ENCODE peak calls at places on chromosomes 1 and 21, in six cellular contexts. A, U, X, H, T and D are unnamed samples.

GRCh38 chr1:47023268-47024137 is at the start of gene CYP4X1:
- DNase-seq in A (no peak), X (peak; percentile 23), T (no peak), H (peak; percentile 38), U (no peak), D (no peak)

GRCh38 chr1:156706647-156707008 is 1.2 kb upstream of the CRABP2 start:
- DNase-seq in X (peak; percentile 40), T (no peak), U (peak; percentile 83), A (no peak), H (peak; percentile 69), D (no peak)

GRCh38 chr1:14487671-14488070 is 110.8 kb upstream of the KAZN start:
- DNase-seq in H (no peak), A (no peak), X (peak; percentile 5), T (no peak), U (peak; percentile 65), D (no peak)

GRCh38 chr1:149848340-149848771 is 51.0 kb upstream of the BOLA1 start:
- DNase-seq in H (no peak), T (no peak), A (no peak), X (peak; percentile 2), U (peak; percentile 3), D (no peak)

GRCh38 chr1:41844255-41844654 is 74.5 kb downstream of the HIVEP3 start:
- DNase-seq in T (no peak), H (no peak), X (no peak), A (no peak), U (no peak), D (no peak)

GRCh38 chr1:85689788-85690404 is 18.3 kb downstream of the ZNHIT6 start:
- DNase-seq in H (no peak), X (no peak), T (no peak), U (no peak), A (no peak), D (no peak)

GRCh38 chr1:38102576-38102975 is 56.0 kb upstream of the POU3F1 start:
- DNase-seq in H (no peak), T (no peak), X (no peak), U (no peak), A (no peak), D (no peak)

GRCh38 chr1:2003564-2004131 is at the start of gene CFAP74:
- DNase-seq in A (no peak), U (peak; percentile 27), H (no peak), T (no peak), X (no peak), D (no peak)

GRCh38 chr1:155077346-155077745 is 1.3 kb upstream of the EFNA3 start:
- DNase-seq in U (no peak), T (no peak), A (no peak), X (no peak), H (no peak), D (no peak)

GRCh38 chr21:45352621-45353125 is 52.3 kb upstream of the COL18A1 start:
- DNase-seq in H (no peak), X (no peak), U (no peak), T (no peak), A (no peak), D (no peak)

GRCh38 chr1:224526771-224527170 is 89.3 kb upstream of the CNIH3 start:
- DNase-seq in X (no peak), T (no peak), U (no peak), A (no peak), H (no peak), D (no peak)

GRCh38 chr1:50265790-50266314 is 157.1 kb downstream of the ELAVL4 start:
- DNase-seq in T (no peak), U (peak; percentile 92), A (no peak), X (peak; percentile 17), H (peak; percentile 53), D (no peak)

GRCh38 chr1:31501505-31501904 is 74.8 kb upstream of the TINAGL1 start:
- DNase-seq in H (no peak), A (no peak), U (no peak), X (no peak), T (no peak), D (no peak)
- TF ChIP-seq CTCF in H (no peak), A (no peak), U (peak; percentile 17), X (peak; percentile 19), T (no peak), D (peak; percentile 39)

GRCh38 chr21:39669485-39669884 is 56.7 kb downstream of the B3GALT5 start:
- DNase-seq in X (no peak), H (no peak), T (no peak), A (no peak), U (no peak), D (no peak)
- TF ChIP-seq CTCF in X (no peak), H (no peak), T (no peak), A (no peak), U (no peak), D (no peak)

GRCh38 chr1:81304187-81304586 is 496.5 kb upstream of the ADGRL2 start:
- DNase-seq in X (peak; percentile 36), A (no peak), U (peak; percentile 66), H (no peak), T (no peak), D (peak; percentile 27)

DNA sequence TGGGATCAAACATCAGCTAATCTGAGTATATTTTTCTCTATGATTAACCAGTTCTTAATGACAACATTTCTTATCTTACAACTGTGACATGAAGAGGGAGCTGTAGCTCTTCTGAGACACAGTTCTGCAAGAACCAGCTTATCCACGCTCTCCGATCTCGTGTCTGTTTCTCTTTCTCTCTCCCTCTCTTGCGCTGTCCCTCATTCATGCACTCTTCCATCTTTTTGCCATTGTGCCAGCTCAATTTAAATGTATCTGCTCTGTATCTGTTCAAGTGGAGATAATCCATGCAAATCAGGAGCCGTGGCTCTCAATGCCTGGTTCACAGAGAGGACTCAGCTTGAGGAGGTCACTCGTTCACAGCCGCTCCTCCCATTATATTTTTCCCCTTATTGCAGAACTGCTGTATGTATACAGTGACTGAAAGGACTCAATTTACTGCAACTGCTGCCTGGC is 494.7 kb upstream of the ADGRL2 start:
- DNase-seq in U (peak; percentile 68), A (peak; percentile 18), H (no peak), X (peak; percentile 63), T (no peak), D (peak; percentile 22)
- TF ChIP-seq CTCF in U (peak; percentile 41), A (no peak), H (peak; percentile 30), X (peak; percentile 31), T (peak; percentile 52), D (no peak)

DNA sequence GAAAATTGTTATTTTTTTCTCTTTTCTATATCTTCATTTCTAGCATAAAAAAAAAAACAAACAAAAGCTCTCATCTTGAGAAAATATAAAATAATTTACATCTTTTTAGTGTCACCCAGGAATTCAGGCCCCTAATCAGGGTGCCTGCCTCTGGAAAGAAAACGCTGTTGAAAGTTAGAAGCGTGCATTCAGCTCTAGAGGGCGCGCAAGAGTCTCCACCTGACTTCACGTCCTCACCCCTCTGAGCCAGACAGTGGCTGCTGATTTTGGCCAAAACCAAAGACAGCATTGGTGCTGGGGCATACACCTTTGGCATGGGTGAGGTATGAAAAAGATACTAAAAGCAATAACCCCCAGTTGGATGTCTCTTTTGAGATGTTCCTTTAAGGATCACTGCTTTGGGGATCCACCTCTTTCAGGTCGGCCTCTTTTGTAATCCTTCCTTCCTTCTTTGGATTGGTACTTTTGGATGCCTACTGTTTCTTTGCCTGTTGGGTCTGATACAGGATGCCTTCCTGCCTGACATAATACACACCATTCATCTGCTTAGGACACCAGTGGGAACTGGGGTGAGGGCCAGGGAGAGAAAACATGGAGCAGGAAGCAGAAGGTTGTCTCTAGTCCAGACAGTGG is 77.6 kb upstream of the CHRM3 start:
- DNase-seq in H (no peak), X (peak; percentile 2), A (peak; percentile 4), U (peak; percentile 1), T (no peak), D (no peak)
- TF ChIP-seq CTCF in H (no peak), X (peak; percentile 54), A (peak; percentile 47), U (peak; percentile 38), T (peak; percentile 19), D (peak; percentile 47)

GRCh38 chr1:211313392-211313791 is 13.2 kb upstream of the TRAF5 start:
- DNase-seq in X (no peak), H (no peak), U (no peak), T (no peak), A (no peak), D (no peak)
- TF ChIP-seq CTCF in X (no peak), H (no peak), U (no peak), T (no peak), A (no peak), D (no peak)

GRCh38 chr1:96541491-96541890 is 180.1 kb upstream of the PTBP2 start:
- DNase-seq in A (no peak), T (no peak), H (no peak), X (no peak), U (no peak), D (no peak)

GRCh38 chr1:96538883-96539282 is 182.7 kb upstream of the PTBP2 start:
- DNase-seq in X (peak; percentile 90), H (no peak), A (no peak), T (no peak), U (peak; percentile 98), D (peak; percentile 71)

GRCh38 chr1:96533820-96534219 is 187.8 kb upstream of the PTBP2 start:
- DNase-seq in H (no peak), T (no peak), U (no peak), A (no peak), X (no peak), D (no peak)

GRCh38 chr1:96536576-96536975 is 185.0 kb upstream of the PTBP2 start:
- DNase-seq in A (no peak), U (peak; percentile 76), H (no peak), T (no peak), X (no peak), D (no peak)

GRCh38 chr1:96538001-96538649 is 183.5 kb upstream of the PTBP2 start:
- DNase-seq in A (no peak), X (peak; percentile 64), U (peak; percentile 95), T (no peak), H (no peak), D (peak; percentile 50)
- TF ChIP-seq CTCF in A (no peak), X (no peak), U (peak; percentile 34), T (no peak), H (no peak), D (peak; percentile 8)

GRCh38 chr1:177927021-177927596 is 42.7 kb downstream of the SEC16B start:
- DNase-seq in H (no peak), T (no peak), X (peak; percentile 91), A (no peak), U (peak; percentile 92), D (peak; percentile 85)

GRCh38 chr1:177926201-177926600 is 43.7 kb downstream of the SEC16B start:
- DNase-seq in X (no peak), U (no peak), T (no peak), H (no peak), A (no peak), D (no peak)

GRCh38 chr1:177932123-177932522 is 37.7 kb downstream of the SEC16B start:
- DNase-seq in U (no peak), T (no peak), X (no peak), H (no peak), A (no peak), D (no peak)

GRCh38 chr1:177925006-177925405 is 44.9 kb downstream of the SEC16B start:
- DNase-seq in X (peak; percentile 35), T (no peak), U (no peak), H (no peak), A (no peak), D (no peak)

GRCh38 chr1:177928194-177928593 is 41.7 kb downstream of the SEC16B start:
- DNase-seq in X (peak; percentile 40), U (peak; percentile 36), H (no peak), A (no peak), T (no peak), D (peak; percentile 33)
- TF ChIP-seq CTCF in X (peak; percentile 32), U (peak; percentile 30), H (no peak), A (no peak), T (no peak), D (peak; percentile 51)